ENCODE peak calls at places on chromosomes 4 and X, in ten cellular contexts. N is hepatocyte; Q is DND-41; D is lower lobe of right lung; O is A549; L is ovary; G is kidney; K is naive thymus-derived CD4-positive, alpha-beta T cell; S is right lobe of liver; W is heart left ventricle. J is an unnamed sample.

GRCh38 chr4:113467581-113467980 is 294.0 kb downstream of the CAMK2D start:
- DNase-seq in S (no peak), O (peak; percentile 12), K (no peak), N (no peak), Q (no peak), G (no peak), D (no peak), L (no peak), W (no peak), J (no peak)

GRCh38 chr4:103692615-103693014 is 27.2 kb downstream of the TACR3 start:
- DNase-seq in Q (no peak), L (no peak), S (no peak), D (no peak), G (no peak), K (no peak), W (no peak), O (no peak), N (no peak), J (no peak)

GRCh38 chrX:41491267-41492004 is 44.3 kb downstream of the NYX start:
- DNase-seq in K (no peak), N (peak; percentile 61), W (no peak), G (no peak), D (no peak), L (no peak), O (peak; percentile 33), S (no peak), Q (no peak), J (no peak)

GRCh38 chrX:133171962-133172708 is 46.0 kb downstream of the TFDP3 start:
- DNase-seq in K (no peak), L (no peak), N (peak; percentile 40), W (no peak), S (no peak), O (peak; percentile 1), G (no peak), D (no peak), Q (peak; percentile 6), J (no peak)

GRCh38 chr4:96916731-96917130 is 1076.8 kb downstream of the PDHA2 start:
- DNase-seq in N (no peak), W (no peak), Q (no peak), K (no peak), G (no peak), S (no peak), D (no peak), O (no peak), L (no peak), J (no peak)

GRCh38 chrX:46683023-46683422 is 75.9 kb downstream of the SLC9A7 start:
- DNase-seq in K (no peak), L (no peak), Q (no peak), N (no peak), S (no peak), G (no peak), W (no peak), D (no peak), O (no peak), J (no peak)

GRCh38 chrX:94256396-94256795 is 582.4 kb downstream of the FAM133A start:
- DNase-seq in Q (no peak), K (no peak), L (no peak), S (no peak), N (no peak), D (no peak), W (no peak), G (no peak), O (no peak), J (no peak)

GRCh38 chrX:20042221-20042620 is 51.4 kb upstream of the BCLAF3 start:
- DNase-seq in S (no peak), Q (no peak), K (no peak), N (no peak), D (no peak), O (no peak), L (no peak), W (no peak), G (no peak), J (no peak)

GRCh38 chr4:36582214-36582613 is 300.8 kb downstream of the DTHD1 start:
- DNase-seq in K (no peak), N (no peak), D (no peak), O (no peak), W (no peak), G (no peak), S (no peak), L (no peak), Q (no peak), J (no peak)

GRCh38 chr4:5888706-5889696 is 3.9 kb downstream of the CRMP1 start:
- DNase-seq in W (no peak), N (peak; percentile 18), O (no peak), G (no peak), L (peak; percentile 30), S (no peak), K (no peak), D (no peak), Q (no peak), J (no peak)

GRCh38 chr4:5885733-5886132 is 7.2 kb downstream of the CRMP1 start:
- DNase-seq in O (no peak), D (no peak), S (no peak), K (no peak), Q (no peak), W (no peak), L (no peak), N (no peak), G (no peak), J (no peak)

GRCh38 chr4:5888222-5888701 is 4.6 kb downstream of the CRMP1 start:
- DNase-seq in O (no peak), W (no peak), D (no peak), L (peak; percentile 42), K (no peak), N (peak; percentile 68), Q (no peak), S (no peak), G (no peak), J (no peak)

GRCh38 chr4:5887361-5888221 is 5.3 kb downstream of the CRMP1 start:
- DNase-seq in K (no peak), N (peak; percentile 49), G (no peak), D (no peak), W (no peak), L (peak; percentile 45), Q (no peak), S (no peak), O (no peak), J (no peak)

GRCh38 chr4:5887011-5887360 is 5.9 kb downstream of the CRMP1 start:
- DNase-seq in D (no peak), O (no peak), S (no peak), G (no peak), K (no peak), Q (no peak), W (no peak), N (no peak), L (no peak), J (no peak)
- H3K27ac ChIP-seq in D (no peak overlapping the region), O (peak overlapping the region; percentile 73), S (no peak overlapping the region), G (no peak overlapping the region), K (no peak overlapping the region), Q (no peak overlapping the region), W (no peak overlapping the region), N (no peak overlapping the region), L (no peak overlapping the region), J (no peak overlapping the region)

GRCh38 chr4:110628321-110629213 is 5.7 kb upstream of the PITX2 start:
- DNase-seq in G (peak; percentile 49), Q (no peak), D (no peak), S (no peak), K (no peak), N (no peak), W (no peak), O (no peak), L (no peak), J (no peak)
- H3K4me1 ChIP-seq in G (no peaks in the 10 kb centered on the region), Q (no peaks in the 10 kb centered on the region), D (peaks cover 16% of the 10 kb centered on the region), S (no peaks in the 10 kb centered on the region), K (no peaks in the 10 kb centered on the region), N (peaks cover 23% of the 10 kb centered on the region), W (peaks cover 17% of the 10 kb centered on the region), O (no peaks in the 10 kb centered on the region), L (peaks cover 5% of the 10 kb centered on the region), J (peaks cover 8% of the 10 kb centered on the region)

GRCh38 chr4:80295331-80295730 is 28.9 kb downstream of the FGF5 start:
- DNase-seq in Q (no peak), S (no peak), D (no peak), N (no peak), L (no peak), G (no peak), O (no peak), W (no peak), K (no peak), J (no peak)

GRCh38 chr4:80294206-80294605 is 27.7 kb downstream of the FGF5 start:
- DNase-seq in K (no peak), D (no peak), W (no peak), N (no peak), L (no peak), G (no peak), S (no peak), O (no peak), Q (no peak), J (no peak)

GRCh38 chr4:80295841-80296240 is 29.4 kb downstream of the FGF5 start:
- DNase-seq in L (no peak), W (no peak), O (no peak), D (no peak), G (no peak), S (no peak), Q (no peak), N (no peak), K (no peak), J (no peak)
- H3K27ac ChIP-seq in L (no peak overlapping the region), W (no peak overlapping the region), O (no peak overlapping the region), D (no peak overlapping the region), G (no peak overlapping the region), S (no peak overlapping the region), Q (no peak overlapping the region), N (no peak overlapping the region), K (no peak overlapping the region), J (no peak overlapping the region)

GRCh38 chr4:6770581-6771228 is 11.8 kb upstream of the KIAA0232 start:
- DNase-seq in W (no peak), S (no peak), O (no peak), D (peak; percentile 17), L (no peak), Q (no peak), N (no peak), K (no peak), G (no peak), J (no peak)

GRCh38 chr4:6768539-6768905 is 14.0 kb upstream of the KIAA0232 start:
- DNase-seq in K (no peak), N (no peak), Q (no peak), S (no peak), D (peak; percentile 36), G (no peak), L (no peak), W (peak; percentile 67), O (no peak), J (no peak)

GRCh38 chr4:6771229-6771671 is 11.3 kb upstream of the KIAA0232 start:
- DNase-seq in D (peak; percentile 39), S (peak; percentile 80), L (no peak), K (no peak), W (peak; percentile 92), G (peak; percentile 87), O (no peak), N (no peak), Q (no peak), J (no peak)

GRCh38 chr4:6769138-6769983 is 13.2 kb upstream of the KIAA0232 start:
- DNase-seq in W (no peak), K (no peak), S (no peak), Q (peak; percentile 41), G (peak; percentile 23), L (no peak), O (no peak), N (no peak), D (peak; percentile 18), J (peak; percentile 34)

DNA sequence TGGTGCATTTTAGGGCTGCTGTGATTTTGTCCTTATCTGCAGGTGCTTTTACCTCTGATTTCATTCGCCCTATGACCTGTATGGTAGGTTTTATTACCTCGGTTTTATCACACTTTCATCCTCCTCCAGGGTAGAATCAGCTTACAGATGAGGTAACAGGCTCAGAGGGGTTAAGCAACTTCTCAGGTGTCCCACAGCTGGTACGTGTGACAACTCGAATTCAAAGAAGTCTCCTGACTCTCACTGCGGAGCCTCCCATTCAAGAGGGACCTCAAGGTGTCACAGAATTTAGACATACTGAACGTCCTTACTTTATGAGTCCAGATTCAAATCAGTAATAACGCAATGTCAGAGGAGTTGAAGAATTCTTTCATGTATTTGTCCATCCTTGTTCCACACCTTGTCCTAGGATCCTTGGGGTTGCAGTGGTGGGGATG is 12.5 kb upstream of the KIAA0232 start:
- DNase-seq in L (no peak), K (no peak), N (no peak), W (no peak), G (peak; percentile 9), D (peak; percentile 2), S (no peak), O (no peak), Q (no peak), J (no peak)
- H3K4me1 ChIP-seq in L (no peaks in the 10 kb centered on the region), K (peaks cover 4% of the 10 kb centered on the region), N (peaks cover 22% of the 10 kb centered on the region), W (peaks cover 24% of the 10 kb centered on the region), G (peaks cover 4% of the 10 kb centered on the region), D (no peaks in the 10 kb centered on the region), S (no peaks in the 10 kb centered on the region), O (peaks cover 14% of the 10 kb centered on the region), Q (no peaks in the 10 kb centered on the region), J (peaks cover 27% of the 10 kb centered on the region)